ENCODE peak calls at places on chromosomes 16 and 17, in eight cellular contexts. T is HL-60, B is GM23338, Z is B cell, H is lung, U is AG09309, G is esophagus squamous epithelium, I is neural crest cell. K is an unnamed sample.

GRCh38 chr17:40490289-40490853 is 11.1 kb downstream of the TNS4 start:
- DNase-seq in H (no peak), G (no peak), B (peak), Z (no peak), U (peak), T (peak), I (no peak), K (no peak)

GRCh38 chr16:55248494-55248893 is 75.5 kb upstream of the IRX6 start:
- DNase-seq in T (no peak), I (no peak), B (no peak), Z (no peak), U (no peak), G (no peak), H (no peak), K (no peak)

GRCh38 chr17:74748279-74748528 is 224 bp upstream of the NHERF1 start:
- DNase-seq in Z (no peak), T (no peak), B (no peak), I (no peak), H (no peak), G (no peak), U (no peak), K (no peak)

GRCh38 chr17:78882546-78883089 is 20.4 kb downstream of the CEP295NL start:
- DNase-seq in G (no peak), Z (no peak), T (peak), B (no peak), H (peak), I (no peak), U (no peak), K (no peak)

GRCh38 chr16:10827691-10828341 is 9.2 kb upstream of the TVP23A start:
- DNase-seq in I (peak), U (peak), B (no peak), Z (no peak), T (no peak), H (peak), G (no peak), K (no peak)

GRCh38 chr16:85163278-85164112 is 51.2 kb upstream of the CIBAR2 start:
- DNase-seq in B (no peak), H (no peak), G (no peak), T (no peak), U (no peak), I (no peak), Z (no peak), K (no peak)

GRCh38 chr16:69371564-69371963 is 14.2 kb downstream of the TERF2 start:
- DNase-seq in Z (no peak), T (no peak), B (no peak), U (no peak), H (no peak), G (no peak), I (no peak), K (no peak)

GRCh38 chr17:68152161-68152571 is 95.7 kb upstream of the AMZ2 start:
- DNase-seq in I (no peak), G (no peak), T (no peak), U (no peak), B (no peak), Z (no peak), H (no peak), K (no peak)

GRCh38 chr17:1498869-1499268 is 6.4 kb upstream of the MYO1C start:
- DNase-seq in U (peak), Z (no peak), I (no peak), H (no peak), T (peak), B (no peak), G (no peak), K (no peak)

GRCh38 chr16:11251525-11252481 is 4.2 kb downstream of the SOCS1 start:
- DNase-seq in T (no peak), I (no peak), Z (no peak), G (no peak), U (peak), H (no peak), B (no peak), K (peak)

GRCh38 chr17:36705651-36706436 is 104.5 kb downstream of the MRM1 start:
- DNase-seq in I (no peak), U (no peak), Z (peak), B (peak), G (no peak), H (peak), T (peak), K (peak)

GRCh38 chr16:12271006-12271405 is 294.5 kb downstream of the SNX29 start:
- DNase-seq in I (peak), U (no peak), H (no peak), G (no peak), T (peak), Z (no peak), B (peak), K (no peak)

GRCh38 chr16:68351991-68352431 is 41.2 kb downstream of the PRMT7 start:
- DNase-seq in H (peak), Z (no peak), U (no peak), I (no peak), B (no peak), T (no peak), G (no peak), K (no peak)

GRCh38 chr17:50026901-50027638 is 28.8 kb upstream of the ITGA3 start:
- DNase-seq in B (peak), T (peak), Z (peak), G (no peak), U (peak), I (peak), H (peak), K (peak)

GRCh38 chr17:9018731-9019130 is 2.6 kb upstream of the NTN1 start:
- DNase-seq in T (no peak), Z (no peak), G (no peak), U (no peak), B (no peak), H (no peak), I (no peak), K (no peak)

GRCh38 chr17:45837187-45837586 is 7.5 kb upstream of the SPPL2C start:
- DNase-seq in H (no peak), G (no peak), I (no peak), B (no peak), U (no peak), Z (no peak), T (no peak), K (no peak)

GRCh38 chr17:50177983-50178834 is 12.4 kb downstream of the SGCA start:
- DNase-seq in Z (peak), G (no peak), U (peak), H (peak), I (peak), T (peak), B (peak), K (peak)

GRCh38 chr17:66805567-66805966 is 29.4 kb upstream of the CACNG5 start:
- DNase-seq in Z (no peak), I (no peak), U (no peak), G (no peak), T (peak), H (no peak), B (no peak), K (no peak)

GRCh38 chr17:15409721-15410247 is 57.6 kb downstream of the CDRT4 start:
- DNase-seq in I (no peak), U (peak), T (no peak), B (no peak), Z (no peak), H (no peak), G (no peak), K (no peak)

GRCh38 chr17:33057564-33057963 is 65.9 kb downstream of the SPACA3 start:
- DNase-seq in G (no peak), U (no peak), H (no peak), T (no peak), I (no peak), Z (no peak), B (no peak), K (no peak)

GRCh38 chr16:83015871-83016270 is 389.1 kb downstream of the CDH13 start:
- DNase-seq in Z (no peak), G (no peak), U (peak), H (no peak), I (no peak), T (no peak), B (no peak), K (no peak)

GRCh38 chr16:74297296-74297665 is 667 bp downstream of the PSMD7 start:
- DNase-seq in H (no peak), Z (peak), I (no peak), U (no peak), T (no peak), G (no peak), B (peak), K (peak)

GRCh38 chr16:57498031-57498430 is 11.7 kb upstream of the DOK4 start:
- DNase-seq in Z (no peak), G (no peak), T (no peak), I (no peak), B (no peak), U (no peak), H (no peak), K (no peak)

GRCh38 chr17:61756561-61756960 is 106.8 kb downstream of the BRIP1 start:
- DNase-seq in I (no peak), Z (no peak), U (no peak), B (no peak), H (no peak), T (no peak), G (no peak), K (no peak)

GRCh38 chr16:82133798-82134197 is 36.2 kb downstream of the MPHOSPH6 start:
- DNase-seq in T (no peak), B (no peak), G (no peak), I (no peak), H (no peak), Z (no peak), U (no peak), K (no peak)

GRCh38 chr17:22278302-22279275 is 586.3 kb downstream of the KCNJ18 start:
- DNase-seq in Z (no peak), B (no peak), H (peak), I (no peak), G (no peak), U (no peak), T (no peak), K (no peak)

GRCh38 chr17:1649844-1650409 is at the start of gene RILP:
- DNase-seq in H (peak), U (no peak), B (peak), I (no peak), T (peak), Z (no peak), G (no peak), K (peak)

GRCh38 chr16:57514891-57515600 is 21.3 kb downstream of the CCDC102A start:
- DNase-seq in I (no peak), H (no peak), Z (no peak), B (no peak), U (no peak), T (no peak), G (no peak), K (no peak)

DNA sequence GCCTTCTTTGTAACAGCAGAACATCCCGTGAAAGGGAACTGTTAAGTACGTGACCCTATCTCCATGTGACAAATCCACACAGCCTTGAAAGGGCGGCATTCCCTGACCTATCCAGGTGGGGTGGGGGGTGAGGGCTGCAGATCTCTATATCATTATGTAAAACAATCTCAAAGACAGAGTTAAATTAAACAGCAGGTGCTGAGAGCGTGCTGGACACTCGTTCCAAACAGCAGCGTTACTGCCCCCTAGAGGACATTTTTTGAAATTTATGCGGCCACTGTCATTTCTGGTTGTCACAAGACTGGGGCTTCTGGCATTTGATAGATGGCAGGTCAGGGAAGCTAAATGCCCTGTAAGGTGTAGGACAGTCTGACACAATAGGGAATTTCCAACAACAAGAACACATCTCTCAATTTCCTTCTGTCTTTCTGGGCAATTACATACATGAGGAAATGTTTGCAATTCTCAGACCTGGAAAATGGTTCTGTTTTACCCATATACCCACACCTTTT is 6.7 kb upstream of the SLC25A39 start:
- DNase-seq in T (peak), G (no peak), Z (peak), U (no peak), B (peak), I (peak), H (peak), K (peak)
- TF ChIP-seq CTCF in T (peak), G (peak), Z (peak), U (peak), B (peak), I (peak), H (peak), K (peak)

DNA sequence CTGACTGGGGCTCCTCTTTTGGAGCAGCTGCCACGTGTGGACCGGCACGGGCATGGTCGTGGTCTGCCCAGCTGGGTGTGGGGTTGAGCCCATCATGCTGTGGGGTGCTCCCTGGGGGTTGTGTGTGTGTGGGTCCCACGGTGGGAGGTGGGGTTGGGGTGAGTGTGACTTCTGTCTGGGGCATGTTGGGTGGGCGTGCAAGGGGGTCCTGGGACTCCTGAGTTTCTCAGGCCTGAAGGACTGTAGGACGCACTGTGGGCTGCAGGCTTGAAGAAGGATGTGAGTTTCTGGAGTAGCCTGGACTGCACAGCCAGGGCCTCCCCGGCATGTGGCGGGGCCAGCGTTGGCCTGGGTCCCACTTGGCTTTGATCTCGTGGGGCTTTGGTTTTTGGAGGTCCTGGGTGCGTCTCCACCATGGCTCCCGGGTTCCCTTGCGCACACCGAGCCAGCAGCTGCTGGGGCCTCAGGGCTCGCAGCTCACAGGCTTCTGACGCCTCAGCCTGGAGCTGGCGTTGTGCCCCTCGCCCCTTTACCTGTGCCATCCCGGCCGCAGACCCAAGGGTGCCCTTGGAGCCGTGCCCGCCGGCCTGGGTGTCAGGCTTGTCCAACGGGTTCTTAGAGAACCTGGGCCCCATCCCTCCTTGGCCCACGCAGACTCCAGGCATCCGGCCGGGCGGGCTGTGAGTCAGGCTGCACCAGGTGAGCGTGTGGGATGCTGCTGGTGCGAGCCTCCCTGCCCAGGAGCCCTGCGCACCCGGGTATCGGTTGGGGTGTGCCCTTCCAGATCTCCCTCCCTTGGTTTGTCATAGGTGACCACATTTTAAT is 34.4 kb upstream of the ZNF750 start:
- DNase-seq in U (no peak), B (no peak), Z (no peak), H (peak), T (no peak), I (no peak), G (no peak), K (no peak)
- TF ChIP-seq CTCF in U (no peak), B (no peak), Z (no peak), H (no peak), T (no peak), I (no peak), G (no peak), K (no peak)

GRCh38 chr17:7745748-7746470 is 28.4 kb downstream of the DNAH2 start:
- DNase-seq in B (no peak), I (peak), G (no peak), H (peak), Z (no peak), U (peak), T (peak), K (no peak)
- TF ChIP-seq CTCF in B (peak), I (peak), G (no peak), H (no peak), Z (no peak), U (peak), T (no peak), K (no peak)

GRCh38 chr17:5780476-5780875 is 196.2 kb upstream of the NLRP1 start:
- DNase-seq in G (no peak), H (no peak), B (no peak), T (no peak), I (no peak), U (no peak), Z (no peak), K (no peak)
- TF ChIP-seq CTCF in G (no peak), H (no peak), B (peak), T (no peak), I (no peak), U (no peak), Z (no peak), K (no peak)

GRCh38 chr16:87144232-87144631 is 173.0 kb downstream of the C16orf95 start:
- DNase-seq in H (no peak), U (no peak), B (no peak), G (no peak), T (no peak), I (no peak), Z (no peak), K (no peak)

GRCh38 chr16:87143661-87144121 is 173.5 kb downstream of the C16orf95 start:
- DNase-seq in Z (no peak), G (no peak), B (peak), H (no peak), I (no peak), U (no peak), T (no peak), K (no peak)

GRCh38 chr16:87149051-87149450 is 168.1 kb downstream of the C16orf95 start:
- DNase-seq in H (no peak), T (no peak), U (no peak), G (no peak), B (no peak), Z (no peak), I (no peak), K (no peak)

GRCh38 chr16:87146676-87147075 is 170.5 kb downstream of the C16orf95 start:
- DNase-seq in H (no peak), G (no peak), T (no peak), U (no peak), I (no peak), B (no peak), Z (no peak), K (no peak)

GRCh38 chr16:87145181-87146176 is 171.7 kb downstream of the C16orf95 start:
- DNase-seq in H (no peak), G (no peak), I (no peak), U (peak), B (no peak), T (no peak), Z (no peak), K (no peak)
- TF ChIP-seq CTCF in H (no peak), G (no peak), I (no peak), U (no peak), B (no peak), T (no peak), Z (no peak), K (no peak)

GRCh38 chr17:72634621-72635020 is 457.9 kb downstream of the SLC39A11 start:
- DNase-seq in I (no peak), G (no peak), U (no peak), Z (no peak), B (no peak), T (no peak), H (no peak), K (no peak)
- TF ChIP-seq CTCF in I (no peak), G (no peak), U (no peak), Z (no peak), B (no peak), T (no peak), H (no peak), K (no peak)

DNA sequence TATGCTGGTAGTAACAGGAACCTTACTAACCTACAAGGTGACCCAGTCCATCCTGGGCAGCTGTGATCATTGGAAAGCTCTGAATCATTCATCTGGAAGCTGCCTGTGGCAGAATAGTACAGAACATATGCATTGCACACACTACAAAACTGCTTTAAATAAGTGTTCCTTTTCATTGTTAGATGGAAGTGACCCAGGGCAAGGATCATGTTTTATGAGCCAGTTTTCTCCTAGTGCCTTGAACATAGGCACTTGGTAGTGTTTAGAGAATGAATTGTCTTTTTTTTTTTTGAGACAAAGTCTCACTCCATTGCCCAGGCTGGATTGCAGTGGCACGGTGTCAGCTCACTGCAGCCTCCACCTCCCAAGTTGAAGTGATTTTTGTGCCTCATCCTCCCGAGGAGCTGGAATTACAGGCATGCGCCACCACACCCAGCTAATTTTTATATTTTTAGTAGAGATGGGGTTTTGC is 55.4 kb downstream of the TENT4B start:
- DNase-seq in T (no peak), Z (no peak), I (no peak), B (no peak), G (no peak), H (no peak), U (peak), K (no peak)
- TF ChIP-seq CTCF in T (no peak), Z (no peak), I (no peak), B (no peak), G (no peak), H (no peak), U (no peak), K (no peak)

GRCh38 chr16:19613834-19614233 is 58.3 kb downstream of the VPS35L start:
- DNase-seq in H (no peak), U (no peak), G (no peak), Z (no peak), I (no peak), T (no peak), B (no peak), K (no peak)

DNA sequence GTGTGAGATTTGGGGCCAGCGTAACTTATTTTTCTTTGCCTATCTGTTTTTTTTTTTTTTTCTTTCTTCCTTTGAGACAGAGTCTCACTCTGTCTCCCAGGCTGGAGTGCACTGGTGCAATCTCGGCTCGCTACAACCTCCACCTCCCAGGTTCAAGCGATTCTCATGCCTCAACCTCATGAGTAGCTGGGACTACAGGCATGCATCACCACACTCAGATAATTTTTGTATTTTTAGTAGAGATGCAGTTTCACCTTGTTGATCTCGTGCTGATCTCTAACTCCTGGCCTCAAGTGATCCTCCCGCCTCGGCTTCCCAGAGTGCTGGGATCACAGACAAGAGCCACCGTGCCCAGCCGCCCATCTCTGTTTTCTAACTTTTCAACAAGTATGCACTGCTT is 63.4 kb downstream of the VPS35L start:
- DNase-seq in T (no peak), B (no peak), U (no peak), H (no peak), Z (no peak), I (no peak), G (no peak), K (no peak)
- TF ChIP-seq CTCF in T (no peak), B (no peak), U (no peak), H (no peak), Z (no peak), I (no peak), G (no peak), K (no peak)